ENCODE peak calls at places on chromosomes 6 and 20, in nine cellular contexts. T is A549, U is cardiac fibroblast, Q is IMR-90, Z is epithelial cell of proximal tubule, O is HFF-Myc, Y is tibial nerve, M is GM12865, V is lower lobe of right lung. I is an unnamed sample.

GRCh38 chr6:107735906-107736635 is 88.0 kb downstream of the SCML4 start:
- DNase-seq in Q (no peak), U (no peak), M (no peak), Z (no peak), Y (no peak), V (no peak), T (no peak), O (no peak), I (no peak)

GRCh38 chr20:47576516-47577033 is 74.9 kb downstream of the NCOA3 start:
- DNase-seq in T (peak), Y (no peak), Z (peak), U (peak), V (peak), Q (peak), O (peak), M (peak), I (no peak)

GRCh38 chr6:137698636-137699035 is 168.4 kb upstream of the TNFAIP3 start:
- DNase-seq in T (no peak), U (no peak), Q (peak), M (no peak), Y (no peak), Z (no peak), O (no peak), V (no peak), I (no peak)

GRCh38 chr6:7107578-7108195 is at the start of gene RREB1:
- DNase-seq in T (peak), M (peak), Z (no peak), U (peak), O (no peak), Q (peak), Y (peak), V (peak), I (no peak)

GRCh38 chr6:107600936-107601335 is 111.0 kb downstream of the SOBP start:
- DNase-seq in T (peak), M (no peak), Y (no peak), V (no peak), Z (peak), Q (peak), O (no peak), U (peak), I (peak)

GRCh38 chr20:4119854-4120209 is 104.5 kb upstream of the RNF24 start:
- DNase-seq in U (peak), Q (no peak), Z (no peak), Y (no peak), M (no peak), T (no peak), V (no peak), O (no peak), I (no peak)

GRCh38 chr6:16436550-16436949 is 198.2 kb downstream of the GMPR start:
- DNase-seq in Z (no peak), T (no peak), M (no peak), V (no peak), Y (no peak), Q (no peak), U (no peak), O (no peak), I (no peak)

GRCh38 chr6:107690864-107691661 is 133.1 kb downstream of the SCML4 start:
- DNase-seq in Q (peak), V (no peak), T (no peak), Y (no peak), Z (no peak), M (no peak), U (peak), O (no peak), I (peak)

GRCh38 chr6:75275067-75275466 is 9.5 kb downstream of the TMEM30A start:
- DNase-seq in Y (no peak), M (no peak), Q (peak), Z (no peak), O (peak), V (no peak), U (peak), T (peak), I (peak)

GRCh38 chr20:37699202-37699601 is 5.4 kb downstream of the CTNNBL1 start:
- DNase-seq in Z (no peak), V (no peak), Q (no peak), O (peak), U (no peak), Y (no peak), M (no peak), T (no peak), I (no peak)

GRCh38 chr20:56788041-56788670 is 159.1 kb downstream of the TFAP2C start:
- DNase-seq in O (peak), U (peak), V (no peak), Y (no peak), M (no peak), Q (peak), T (peak), Z (peak), I (peak)

GRCh38 chr20:59039233-59039632 is 3.4 kb downstream of the PRELID3B start:
- DNase-seq in U (peak), Y (no peak), Z (no peak), Q (peak), M (no peak), T (no peak), V (no peak), O (no peak), I (no peak)

GRCh38 chr6:110101885-110102284 is 77.6 kb downstream of the WASF1 start:
- DNase-seq in T (no peak), Z (no peak), O (no peak), Q (no peak), V (no peak), U (no peak), M (peak), Y (no peak), I (no peak)

GRCh38 chr6:127971386-127971785 is 70.5 kb upstream of the THEMIS start:
- DNase-seq in T (no peak), O (no peak), V (no peak), Q (no peak), M (no peak), U (no peak), Z (no peak), Y (no peak), I (no peak)

GRCh38 chr20:59628171-59628570 is 23.8 kb downstream of the PHACTR3 start:
- DNase-seq in U (no peak), T (no peak), M (no peak), Z (no peak), V (no peak), Q (no peak), Y (no peak), O (no peak), I (no peak)

GRCh38 chr20:63149531-63150207 is 66.3 kb downstream of the YTHDF1 start:
- DNase-seq in M (no peak), Q (no peak), T (no peak), Y (no peak), O (no peak), U (no peak), V (peak), Z (no peak), I (no peak)

GRCh38 chr6:90227693-90228092 is 69.0 kb downstream of the BACH2 start:
- DNase-seq in Q (no peak), V (no peak), M (no peak), U (no peak), Z (no peak), T (no peak), Y (no peak), O (no peak), I (no peak)

GRCh38 chr6:167907837-167908681 is 81.3 kb downstream of the AFDN start:
- DNase-seq in Q (peak), O (no peak), Z (no peak), U (peak), V (no peak), Y (no peak), T (peak), M (no peak), I (no peak)

GRCh38 chr6:124795879-124796838 is 166.1 kb upstream of the RNF217 start:
- DNase-seq in T (peak), O (no peak), V (no peak), Z (no peak), Q (peak), U (peak), M (peak), Y (no peak), I (no peak)

GRCh38 chr6:135289816-135290215 is 108.7 kb downstream of the MYB start:
- DNase-seq in Y (no peak), O (no peak), V (no peak), T (no peak), M (no peak), Z (no peak), U (no peak), Q (no peak), I (no peak)
- H3K4me3 ChIP-seq in Y (no peak), O (no peak), V (no peak), T (no peak), M (no peak), Z (no peak), U (no peak), Q (no peak), I (no peak)

DNA sequence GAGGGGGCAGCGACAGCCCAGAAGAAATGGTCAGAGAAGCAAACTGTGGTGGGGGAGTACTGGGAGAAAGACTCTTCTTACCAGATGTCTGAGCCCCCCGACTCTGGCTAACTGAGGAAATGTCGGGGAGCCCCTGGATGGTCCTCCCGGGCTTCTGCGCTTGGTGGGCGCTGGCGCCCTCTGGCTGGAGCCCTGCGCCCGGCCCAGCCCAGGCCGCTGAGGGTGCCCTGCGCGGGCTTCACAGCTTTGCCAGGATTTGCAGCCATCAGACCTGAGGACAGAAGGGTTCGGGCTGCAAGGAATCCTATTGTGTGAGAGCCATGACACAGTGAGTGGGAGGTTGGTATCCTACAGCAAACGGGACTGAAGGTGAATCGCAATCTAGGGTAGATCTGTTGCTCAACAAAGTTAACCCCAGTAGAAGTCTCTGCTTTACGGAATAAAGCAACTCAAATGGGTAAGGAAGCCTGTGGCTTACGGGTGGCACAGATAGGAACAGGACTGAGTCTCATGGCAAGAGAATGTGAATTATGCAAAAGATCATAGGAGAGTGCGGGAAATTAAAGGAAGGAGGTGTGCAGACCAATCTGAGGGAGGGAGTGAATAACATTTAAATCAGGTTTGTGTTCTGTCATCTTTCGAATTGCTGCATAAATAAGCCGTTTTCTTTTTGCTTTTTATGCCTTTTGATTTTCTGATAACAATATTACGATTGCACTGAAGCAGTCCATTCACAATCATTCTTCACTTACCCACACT is 719 bp upstream of the RCAN2 start:
- DNase-seq in Q (peak), O (no peak), T (peak), U (no peak), V (peak), Z (no peak), Y (peak), M (no peak), I (no peak)
- TF ChIP-seq CTCF in Q (peak), O (peak), T (peak), U (no peak), V (peak), Z (peak), Y (peak), M (peak), I (peak)

GRCh38 chr6:30171677-30172471 is 8.5 kb downstream of the TRIM15 start:
- DNase-seq in U (no peak), Y (no peak), V (peak), Q (no peak), O (no peak), M (no peak), Z (no peak), T (no peak), I (no peak)
- H3K4me3 ChIP-seq in U (no peak), Y (no peak), V (no peak), Q (no peak), O (peak), M (no peak), Z (no peak), T (no peak), I (no peak)

GRCh38 chr20:21214431-21214830 is 88.5 kb downstream of the KIZ start:
- DNase-seq in M (no peak), O (no peak), Q (peak), U (peak), Z (no peak), Y (no peak), T (no peak), V (no peak), I (no peak)

GRCh38 chr20:21209668-21210067 is 83.8 kb downstream of the KIZ start:
- DNase-seq in Q (no peak), Y (no peak), U (no peak), O (no peak), V (no peak), Z (no peak), M (no peak), T (no peak), I (no peak)

GRCh38 chr20:21208999-21209398 is 83.1 kb downstream of the KIZ start:
- DNase-seq in O (no peak), Z (no peak), U (peak), Y (no peak), V (no peak), M (no peak), Q (no peak), T (no peak), I (no peak)

DNA sequence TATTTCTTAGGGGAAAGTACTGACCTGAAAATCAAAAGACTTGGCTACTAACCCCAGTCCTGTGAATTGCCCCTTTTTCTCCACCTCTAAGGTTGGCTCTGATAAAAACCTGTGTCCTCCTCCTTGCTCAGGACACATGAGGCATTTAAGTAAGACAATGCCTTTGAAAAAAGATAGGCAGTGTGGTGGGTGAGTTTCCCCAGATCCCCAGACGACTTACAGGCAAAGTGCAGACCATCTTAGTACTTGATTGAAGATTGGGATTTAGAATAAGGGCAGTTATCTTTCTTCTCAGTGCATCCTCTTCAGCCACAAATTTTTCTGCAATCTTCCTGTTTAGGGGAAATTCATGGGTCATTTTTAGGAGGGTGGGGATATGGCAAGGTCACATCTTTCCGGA is 87.8 kb downstream of the KIZ start:
- DNase-seq in M (no peak), T (no peak), O (no peak), Y (no peak), U (no peak), V (no peak), Z (no peak), Q (no peak), I (no peak)
- TF ChIP-seq CTCF in M (no peak), T (no peak), O (no peak), Y (no peak), U (no peak), V (no peak), Z (no peak), Q (no peak), I (no peak)

I was measured in AG09309.